ENCODE peak calls at places on chromosomes 5 and 9, in five cellular contexts. T is activated B cell treated with CpG ODN at 0.5 μM for 24 hours, A is cardiac fibroblast, G is HFF-Myc, S is Peyer's patch. P is an unnamed sample.

GRCh38 chr9:83280259-83280658 is 217.3 kb upstream of the RASEF start:
- DNase-seq in T (no peak), A (peak), G (no peak), S (no peak), P (no peak)

GRCh38 chr5:60453186-60453976 is 246.6 kb downstream of the DEPDC1B start:
- DNase-seq in T (no peak), A (no peak), G (no peak), S (no peak), P (no peak)

GRCh38 chr9:36398745-36399144 is 1.3 kb downstream of the RNF38 start:
- DNase-seq in T (no peak), A (peak), G (no peak), S (no peak), P (no peak)

GRCh38 chr5:78253201-78253600 is 41.3 kb downstream of the AP3B1 start:
- DNase-seq in T (no peak), A (no peak), G (no peak), S (no peak), P (no peak)

GRCh38 chr5:169287529-169287928 is 13.4 kb downstream of the SLIT3 start:
- DNase-seq in T (no peak), A (no peak), G (no peak), S (no peak), P (no peak)

GRCh38 chr9:89278997-89279739 is 31.8 kb upstream of the CKS2 start:
- DNase-seq in T (no peak), A (peak), G (peak), S (no peak), P (no peak)

GRCh38 chr5:136492587-136492986 is 127.2 kb upstream of the TRPC7 start:
- DNase-seq in T (no peak), A (no peak), G (no peak), S (no peak), P (no peak)

GRCh38 chr5:118956727-118957126 is 31.6 kb downstream of the DTWD2 start:
- DNase-seq in T (no peak), A (peak), G (no peak), S (no peak), P (no peak)

GRCh38 chr5:65986050-65986451 is 59.7 kb downstream of the ERBIN start:
- DNase-seq in T (no peak), A (peak), G (peak), S (no peak), P (no peak)

GRCh38 chr5:84885479-84886258 is 501.0 kb upstream of the EDIL3 start:
- DNase-seq in T (no peak), A (peak), G (no peak), S (no peak), P (no peak)

GRCh38 chr9:89592201-89592815 is 12.5 kb upstream of the GADD45G start:
- DNase-seq in T (no peak), A (no peak), G (no peak), S (no peak), P (no peak)

GRCh38 chr5:75050415-75050814 is 1.9 kb downstream of the GCNT4 start:
- DNase-seq in T (no peak), A (peak), G (no peak), S (no peak), P (no peak)
- TF ChIP-seq CTCF in T (no peak), A (peak), G (no peak), S (no peak), P (no peak)

GRCh38 chr5:142740903-142741302 is 29.3 kb upstream of the ARHGAP26 start:
- DNase-seq in T (no peak), A (no peak), G (peak), S (no peak), P (no peak)

GRCh38 chr5:142737169-142737568 is 33.0 kb upstream of the ARHGAP26 start:
- DNase-seq in T (no peak), A (no peak), G (no peak), S (no peak), P (no peak)

GRCh38 chr5:142743677-142744441 is 26.3 kb upstream of the ARHGAP26 start:
- DNase-seq in T (no peak), A (peak), G (no peak), S (no peak), P (no peak)

GRCh38 chr5:142736247-142736632 is 33.9 kb upstream of the ARHGAP26 start:
- DNase-seq in T (no peak), A (no peak), G (no peak), S (no peak), P (no peak)

GRCh38 chr5:142740474-142740873 is 29.7 kb upstream of the ARHGAP26 start:
- DNase-seq in T (no peak), A (no peak), G (no peak), S (no peak), P (no peak)
- TF ChIP-seq CTCF in T (no peak), A (no peak), G (no peak), S (no peak), P (no peak)

DNA sequence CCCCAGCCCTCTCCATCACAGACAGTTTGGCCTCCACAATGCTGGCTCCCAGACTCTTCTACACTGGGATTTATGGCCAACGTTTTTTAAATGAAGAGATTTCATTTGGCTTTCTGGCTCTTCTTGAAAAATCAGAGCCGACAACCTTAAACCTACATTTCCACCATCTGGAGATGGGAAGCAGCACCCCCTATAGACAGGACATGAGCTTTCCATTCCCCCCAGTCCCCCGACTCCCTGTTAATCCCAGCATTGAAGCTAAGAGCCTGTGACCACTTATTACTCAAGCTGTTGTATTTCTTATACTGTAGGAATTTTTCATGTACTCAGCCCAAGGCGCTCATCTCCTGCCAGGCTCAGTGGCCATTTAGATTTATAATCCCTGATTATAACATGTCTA is 34.0 kb upstream of the AFAP1L1 start:
- DNase-seq in T (no peak), A (no peak), G (no peak), S (no peak), P (no peak)
- TF ChIP-seq CTCF in T (no peak), A (peak), G (peak), S (no peak), P (no peak)

GRCh38 chr5:127013407-127013806 is 17.0 kb downstream of the MARCHF3 start:
- DNase-seq in T (no peak), A (peak), G (no peak), S (no peak), P (no peak)
- TF ChIP-seq CTCF in T (no peak), A (no peak), G (no peak), S (no peak), P (no peak)

P was measured in mesothelial cell of epicardium.